ENCODE peak calls at places on chromosomes 1 and 21, in nine cellular contexts. Q is mammary epithelial cell, R is DMS153, F is left cardiac atrium, T is AG09319, I is type B pancreatic cell, M is astrocyte of the spinal cord, K is NCI-H1105, H is HEK293T. Y is an unnamed sample.

GRCh38 chr21:41601573-41602371 is 93.8 kb upstream of the TMPRSS2 start:
- DNase-seq in Q (peak), R (no peak), F (no peak), T (peak), I (no peak), M (no peak), K (no peak), H (no peak), Y (no peak)

GRCh38 chr1:225962440-225962975 is 21.5 kb upstream of the LEFTY2 start:
- DNase-seq in Q (no peak), R (no peak), F (peak), T (no peak), I (no peak), M (no peak), K (no peak), H (peak), Y (no peak)

GRCh38 chr1:147185442-147185841 is 13.2 kb upstream of the PRKAB2 start:
- DNase-seq in Q (no peak), R (no peak), F (no peak), T (no peak), I (no peak), M (no peak), K (no peak), H (no peak), Y (no peak)

GRCh38 chr1:36650200-36651065 is 167.7 kb upstream of the CSF3R start:
- DNase-seq in Q (peak), R (peak), F (peak), T (peak), I (peak), M (peak), K (peak), H (peak), Y (peak)

GRCh38 chr1:27563407-27564263 is 40.3 kb downstream of the AHDC1 start:
- DNase-seq in Q (no peak), R (no peak), F (peak), T (no peak), I (no peak), M (peak), K (no peak), H (no peak), Y (no peak)

GRCh38 chr1:2624735-2625300 is 8.0 kb downstream of the MMEL1 start:
- DNase-seq in Q (no peak), R (no peak), F (no peak), T (no peak), I (no peak), M (no peak), K (no peak), H (no peak), Y (no peak)

GRCh38 chr1:232306269-232306911 is 323.5 kb downstream of the SIPA1L2 start:
- DNase-seq in Q (no peak), R (peak), F (peak), T (no peak), I (no peak), M (peak), K (no peak), H (peak), Y (peak)

GRCh38 chr1:240122639-240123604 is 31.2 kb downstream of the FMN2 start:
- DNase-seq in Q (no peak), R (peak), F (no peak), T (no peak), I (no peak), M (peak), K (peak), H (peak), Y (peak)

GRCh38 chr1:109793089-109793485 is 29.4 kb upstream of the EPS8L3 start:
- DNase-seq in Q (no peak), R (no peak), F (peak), T (no peak), I (peak), M (no peak), K (no peak), H (no peak), Y (no peak)

GRCh38 chr1:48817505-48818114 is 40.9 kb upstream of the BEND5 start:
- DNase-seq in Q (peak), R (peak), F (peak), T (peak), I (no peak), M (peak), K (peak), H (peak), Y (peak)

GRCh38 chr1:201792534-201793305 is 36.2 kb upstream of the IPO9 start:
- DNase-seq in Q (peak), R (peak), F (peak), T (peak), I (peak), M (peak), K (peak), H (peak), Y (peak)

GRCh38 chr1:95793893-95794292 is 559.9 kb downstream of the RWDD3 start:
- DNase-seq in Q (peak), R (no peak), F (no peak), T (no peak), I (no peak), M (no peak), K (no peak), H (peak), Y (no peak)

GRCh38 chr1:231931846-231932454 is 305.4 kb downstream of the DISC1 start:
- DNase-seq in Q (no peak), R (no peak), F (no peak), T (no peak), I (no peak), M (no peak), K (no peak), H (peak), Y (no peak)

GRCh38 chr1:156308078-156308477 is 9.0 kb upstream of the VHLL start:
- DNase-seq in Q (no peak), R (no peak), F (no peak), T (no peak), I (no peak), M (peak), K (no peak), H (no peak), Y (peak)

GRCh38 chr1:26290061-26290415 is 10.2 kb downstream of the SH3BGRL3 start:
- DNase-seq in Q (no peak), R (no peak), F (no peak), T (no peak), I (no peak), M (no peak), K (no peak), H (no peak), Y (no peak)

GRCh38 chr21:18801468-18801867 is 397.9 kb upstream of the TMPRSS15 start:
- DNase-seq in Q (no peak), R (no peak), F (no peak), T (no peak), I (no peak), M (peak), K (no peak), H (no peak), Y (peak)

GRCh38 chr1:108107658-108108057 is 92.5 kb downstream of the SLC25A24 start:
- DNase-seq in Q (peak), R (no peak), F (no peak), T (no peak), I (no peak), M (peak), K (no peak), H (no peak), Y (peak)

GRCh38 chr1:87393437-87394085 is 64.9 kb downstream of the LMO4 start:
- DNase-seq in Q (no peak), R (no peak), F (no peak), T (no peak), I (no peak), M (no peak), K (no peak), H (no peak), Y (no peak)

GRCh38 chr1:9551984-9552383 is 12.7 kb downstream of the SLC25A33 start:
- DNase-seq in Q (peak), R (no peak), F (no peak), T (no peak), I (no peak), M (no peak), K (no peak), H (no peak), Y (no peak)

GRCh38 chr1:53944469-53945182 is 873 bp downstream of the IFT25 start:
- DNase-seq in Q (peak), R (no peak), F (no peak), T (no peak), I (no peak), M (peak), K (peak), H (no peak), Y (no peak)

GRCh38 chr21:33126569-33126968 is 56.6 kb downstream of the OLIG1 start:
- DNase-seq in Q (no peak), R (no peak), F (no peak), T (no peak), I (no peak), M (no peak), K (no peak), H (no peak), Y (no peak)

GRCh38 chr1:86846166-86846647 is 67.7 kb downstream of the SELENOF start:
- DNase-seq in Q (peak), R (no peak), F (no peak), T (peak), I (no peak), M (peak), K (no peak), H (no peak), Y (peak)

GRCh38 chr1:89999628-90000027 is 4.7 kb downstream of the ZNF326 start:
- DNase-seq in Q (no peak), R (no peak), F (no peak), T (no peak), I (no peak), M (no peak), K (no peak), H (no peak), Y (no peak)